ENCODE peak calls at places on chromosomes 2 and 18, in seven cellular contexts. Q, A, E, W, V, N and I are unnamed samples.
A peak's percentile ranks its signal among the peaks of the same experiment; 100 is the strongest.

GRCh38 chr2:40721595-40721994 is 269.7 kb upstream of the SLC8A1 start:
- DNase-seq in Q (peak; percentile 75), A (no peak), E (peak; percentile 24), W (no peak), V (peak; percentile 76), N (no peak), I (no peak)

GRCh38 chr2:223692227-223692947 is 90.2 kb upstream of the SCG2 start:
- DNase-seq in Q (peak; percentile 41), A (peak; percentile 80), E (peak; percentile 69), W (peak; percentile 45), V (peak; percentile 61), N (no peak), I (no peak)

GRCh38 chr2:240954436-240955305 is 43.7 kb upstream of the SNED1 start:
- DNase-seq in Q (no peak), A (peak; percentile 10), E (no peak), W (no peak), V (no peak), N (no peak), I (no peak)

GRCh38 chr2:238403632-238404405 is 22.9 kb upstream of the ASB1 start:
- DNase-seq in Q (no peak), A (no peak), E (no peak), W (no peak), V (no peak), N (no peak), I (no peak)

GRCh38 chr2:96877513-96878159 is 7.8 kb upstream of the SEMA4C start:
- DNase-seq in Q (no peak), A (no peak), E (no peak), W (no peak), V (no peak), N (no peak), I (no peak)

GRCh38 chr2:9318461-9319337 is 104.6 kb downstream of the ITGB1BP1 start:
- DNase-seq in Q (no peak), A (peak; percentile 38), E (no peak), W (no peak), V (peak; percentile 25), N (no peak), I (no peak)

GRCh38 chr2:221539246-221539645 is 32.9 kb downstream of the EPHA4 start:
- DNase-seq in Q (no peak), A (no peak), E (no peak), W (no peak), V (no peak), N (no peak), I (no peak)

GRCh38 chr2:180559766-180560165 is 420.6 kb upstream of the UBE2E3 start:
- DNase-seq in Q (no peak), A (peak; percentile 41), E (peak; percentile 25), W (peak; percentile 8), V (no peak), N (no peak), I (no peak)

GRCh38 chr2:27291865-27292264 is 9.6 kb downstream of the TRIM54 start:
- DNase-seq in Q (no peak), A (no peak), E (no peak), W (no peak), V (peak; percentile 36), N (no peak), I (no peak)

GRCh38 chr2:168976034-168976654 is 55.0 kb downstream of the ABCB11 start:
- DNase-seq in Q (no peak), A (no peak), E (no peak), W (no peak), V (peak; percentile 51), N (no peak), I (no peak)

GRCh38 chr2:170253721-170254230 is 75.8 kb downstream of the MYO3B start:
- DNase-seq in Q (no peak), A (no peak), E (no peak), W (no peak), V (no peak), N (no peak), I (no peak)

GRCh38 chr2:2107627-2108026 is 223.4 kb downstream of the MYT1L start:
- DNase-seq in Q (no peak), A (no peak), E (no peak), W (no peak), V (no peak), N (no peak), I (no peak)

GRCh38 chr2:31197166-31197565 is 20.1 kb downstream of the CAPN14 start:
- DNase-seq in Q (no peak), A (no peak), E (no peak), W (no peak), V (peak; percentile 60), N (no peak), I (no peak)

GRCh38 chr18:28439870-28440269 is 262.9 kb upstream of the CDH2 start:
- DNase-seq in Q (no peak), A (peak; percentile 57), E (no peak), W (no peak), V (peak; percentile 48), N (no peak), I (no peak)
- TF ChIP-seq CTCF in Q (no peak), A (peak; percentile 38), E (no peak), W (no peak), V (peak; percentile 49), N (peak; percentile 16), I (no peak)

DNA sequence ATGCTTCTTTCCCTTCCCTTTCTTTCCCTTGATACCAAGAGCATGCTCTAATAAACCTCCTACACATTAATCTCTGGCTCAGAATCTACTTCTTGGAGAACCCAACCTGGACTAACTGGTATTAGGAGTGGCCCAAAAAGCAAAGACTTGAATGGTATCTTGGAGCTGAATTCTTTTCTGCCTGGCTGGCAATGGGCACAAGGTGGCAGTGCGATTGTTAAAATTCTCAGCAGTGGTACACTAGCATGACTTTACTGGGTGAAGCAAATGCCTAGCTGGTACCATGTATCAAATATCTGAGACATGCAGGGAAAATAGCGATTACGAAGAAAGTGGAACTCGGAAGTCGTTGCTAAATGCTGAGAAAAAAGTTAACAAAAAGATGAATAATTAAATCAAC is 376.1 kb downstream of the XIRP2 start:
- DNase-seq in Q (no peak), A (peak; percentile 47), E (peak; percentile 30), W (peak; percentile 11), V (peak; percentile 42), N (no peak), I (no peak)
- TF ChIP-seq CTCF in Q (peak; percentile 13), A (peak; percentile 64), E (peak; percentile 63), W (peak; percentile 11), V (peak; percentile 51), N (no peak), I (no peak)

GRCh38 chr2:172172513-172173217 is 70.0 kb upstream of the DLX2 start:
- DNase-seq in Q (peak; percentile 42), A (peak; percentile 54), E (peak; percentile 45), W (peak; percentile 84), V (peak; percentile 77), N (peak; percentile 71), I (peak; percentile 70)
- TF ChIP-seq CTCF in Q (peak; percentile 87), A (peak; percentile 68), E (peak; percentile 84), W (peak; percentile 69), V (peak; percentile 54), N (peak; percentile 63), I (peak; percentile 33)

GRCh38 chr18:65937180-65937579 is 186.4 kb downstream of the CDH7 start:
- DNase-seq in Q (no peak), A (no peak), E (no peak), W (no peak), V (no peak), N (no peak), I (no peak)

GRCh38 chr18:65942103-65942502 is 191.3 kb downstream of the CDH7 start:
- DNase-seq in Q (no peak), A (no peak), E (no peak), W (no peak), V (peak; percentile 57), N (no peak), I (no peak)

GRCh38 chr18:65936678-65937077 is 185.9 kb downstream of the CDH7 start:
- DNase-seq in Q (no peak), A (peak; percentile 2), E (no peak), W (no peak), V (peak; percentile 27), N (no peak), I (no peak)

GRCh38 chr18:65941482-65941881 is 190.7 kb downstream of the CDH7 start:
- DNase-seq in Q (no peak), A (no peak), E (no peak), W (no peak), V (peak; percentile 71), N (no peak), I (no peak)

DNA sequence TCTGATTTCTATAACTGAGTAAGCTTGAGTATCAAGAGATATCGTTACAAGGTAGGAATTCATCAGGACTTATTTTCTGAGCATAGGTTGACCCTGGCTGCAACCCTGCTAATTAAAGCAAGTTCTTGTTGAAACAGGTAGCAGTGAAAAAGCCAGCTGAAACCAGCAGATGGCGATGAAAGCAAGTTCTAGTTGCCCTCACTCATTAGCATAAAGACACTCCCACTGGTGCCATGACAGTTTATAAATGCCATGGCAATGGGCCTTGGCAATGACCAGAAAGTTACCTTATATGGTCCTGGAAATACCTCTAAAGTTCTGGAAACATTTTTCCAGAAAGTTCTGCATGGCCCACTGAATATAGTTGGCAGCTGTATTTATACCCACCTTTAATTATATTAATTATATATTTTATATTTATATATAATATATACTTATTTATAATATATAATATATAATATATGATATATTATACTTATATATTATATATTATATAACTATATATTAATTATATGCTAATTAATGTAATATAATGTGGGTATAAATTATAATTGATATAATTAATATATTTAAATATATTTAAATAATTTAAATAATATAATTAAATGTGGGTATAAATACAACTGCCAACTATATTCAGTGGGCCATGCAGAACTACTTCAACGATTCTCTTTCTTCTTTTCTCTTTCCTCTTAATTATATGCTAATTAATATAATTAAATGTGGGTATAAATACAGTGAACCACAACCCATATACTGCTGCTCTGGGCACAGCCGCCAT is 188.0 kb downstream of the CDH7 start:
- DNase-seq in Q (no peak), A (peak; percentile 31), E (peak; percentile 31), W (peak; percentile 53), V (peak; percentile 79), N (peak; percentile 1), I (no peak)
- TF ChIP-seq CTCF in Q (peak; percentile 13), A (peak; percentile 41), E (peak; percentile 44), W (peak; percentile 57), V (peak; percentile 72), N (peak; percentile 23), I (no peak)

GRCh38 chr18:7926526-7926925 is 359.4 kb downstream of the PTPRM start:
- DNase-seq in Q (no peak), A (peak; percentile 43), E (no peak), W (peak; percentile 26), V (peak; percentile 32), N (no peak), I (no peak)
- TF ChIP-seq CTCF in Q (peak; percentile 41), A (peak; percentile 52), E (peak; percentile 17), W (peak; percentile 22), V (peak; percentile 25), N (no peak), I (no peak)

DNA sequence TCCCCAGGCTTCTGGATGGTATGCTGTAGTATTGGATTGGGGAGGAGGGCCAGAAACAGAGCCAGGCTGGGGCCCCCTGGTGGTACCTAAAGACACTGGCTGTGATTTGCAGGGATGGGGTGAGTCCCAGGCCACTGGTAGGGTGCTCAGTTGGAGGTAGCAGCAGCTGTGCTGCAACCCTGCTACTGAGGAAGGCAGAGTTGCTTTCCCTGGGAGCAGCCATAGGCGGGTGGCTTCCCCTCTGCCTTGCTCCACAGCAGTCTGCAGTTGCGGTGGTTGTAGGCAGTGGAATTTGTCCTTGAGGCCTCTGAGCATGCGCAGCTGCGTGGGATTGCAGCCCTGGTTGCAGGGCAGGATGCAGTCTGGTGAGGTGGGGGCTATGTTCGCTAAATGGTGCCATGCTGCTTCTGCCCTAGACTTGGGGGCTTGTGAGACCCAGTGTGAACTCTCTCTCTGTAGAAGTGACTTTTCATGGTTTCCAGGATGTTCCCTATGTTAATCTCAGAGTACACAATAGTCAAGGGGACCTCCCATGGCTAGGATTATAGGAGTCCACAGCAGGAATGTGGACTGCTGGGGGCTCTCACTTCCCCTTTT is 443.5 kb downstream of the XIRP2 start:
- DNase-seq in Q (no peak), A (peak; percentile 49), E (no peak), W (peak; percentile 50), V (no peak), N (no peak), I (no peak)
- TF ChIP-seq CTCF in Q (no peak), A (peak; percentile 57), E (peak; percentile 36), W (peak; percentile 56), V (no peak), N (no peak), I (no peak)